ENCODE peak calls at places on chromosomes 16 and 17, in six cellular contexts. C is A549, J is K562, U is GM12878, A is HepG2, D is endothelial cell of umbilical vein. H is an unnamed sample.

GRCh38 chr17:61465550-61466237 is 13.5 kb downstream of the TBX4 start:
- DNase-seq in U (no peak), C (no peak), J (no peak), D (no peak), A (no peak), H (no peak)

GRCh38 chr16:31002810-31003209 is 7.6 kb downstream of the STX1B start:
- DNase-seq in J (no peak), C (no peak), U (no peak), D (no peak), A (no peak), H (no peak)

GRCh38 chr17:48843172-48843900 is 12.5 kb downstream of the CALCOCO2 start:
- DNase-seq in U (no peak), D (no peak), C (no peak), A (no peak), J (no peak), H (peak)

GRCh38 chr17:34616148-34616547 is 36.8 kb downstream of the TMEM132E start:
- DNase-seq in U (no peak), C (no peak), J (no peak), A (no peak), D (no peak), H (no peak)

GRCh38 chr16:58020628-58021521 is 4.7 kb upstream of the MMP15 start:
- DNase-seq in U (no peak), J (peak), A (peak), D (peak), C (peak), H (peak)

GRCh38 chr17:57211543-57211942 is 44.8 kb upstream of the MSI2 start:
- DNase-seq in C (peak), J (no peak), U (no peak), A (peak), D (peak), H (no peak)

GRCh38 chr16:12801511-12802042 is 2.1 kb downstream of the CPPED1 start:
- DNase-seq in A (peak), C (no peak), J (no peak), U (peak), D (peak), H (peak)

GRCh38 chr16:10103700-10104099 is 78.5 kb downstream of the GRIN2A start:
- DNase-seq in U (no peak), C (no peak), D (no peak), J (no peak), A (no peak), H (no peak)

GRCh38 chr16:85027349-85027967 is at the start of gene KIAA0513:
- DNase-seq in C (peak), J (peak), A (peak), D (peak), U (peak), H (peak)

GRCh38 chr16:89129378-89129777 is 35.7 kb downstream of the ACSF3 start:
- DNase-seq in J (no peak), U (no peak), D (no peak), C (no peak), A (no peak), H (no peak)

GRCh38 chr17:17751996-17752821 is 71.0 kb downstream of the RAI1 start:
- DNase-seq in C (peak), U (peak), D (peak), A (peak), J (peak), H (peak)

GRCh38 chr17:78613423-78613822 is 36.2 kb upstream of the DNAH17 start:
- DNase-seq in U (no peak), C (no peak), J (no peak), A (no peak), D (no peak), H (peak)

GRCh38 chr17:68600881-68601564 is at the start of gene FAM20A:
- DNase-seq in U (no peak), D (no peak), J (no peak), C (peak), A (no peak), H (no peak)

GRCh38 chr16:48383204-48383876 is 1.9 kb downstream of the SIAH1 start:
- DNase-seq in U (no peak), D (no peak), J (no peak), C (no peak), A (no peak), H (no peak)

GRCh38 chr17:61468263-61468907 is 16.2 kb downstream of the TBX4 start:
- DNase-seq in J (no peak), A (no peak), D (no peak), C (no peak), U (no peak), H (no peak)

GRCh38 chr17:34841467-34841866 is 119.8 kb downstream of the CCT6B start:
- DNase-seq in A (no peak), C (no peak), D (no peak), U (no peak), J (no peak), H (peak)

GRCh38 chr17:10628756-10629155 is 28.4 kb downstream of the MYH3 start:
- DNase-seq in A (no peak), D (no peak), C (no peak), U (no peak), J (peak), H (peak)

GRCh38 chr17:60165976-60166375 is 16.2 kb downstream of the CA4 start:
- DNase-seq in D (no peak), A (no peak), C (no peak), J (no peak), U (no peak), H (peak)

GRCh38 chr16:47506800-47507199 is 45.7 kb downstream of the PHKB start:
- DNase-seq in C (no peak), A (no peak), D (no peak), U (no peak), J (no peak), H (no peak)

GRCh38 chr16:67207857-67208524 is 9.1 kb downstream of the ELMO3 start:
- DNase-seq in D (no peak), U (no peak), C (peak), J (no peak), A (no peak), H (no peak)

GRCh38 chr16:85402910-85403692 is 210.0 kb upstream of the GSE1 start:
- DNase-seq in D (peak), C (no peak), U (no peak), A (no peak), J (peak), H (peak)

GRCh38 chr16:3960049-3960809 is 79.7 kb upstream of the CREBBP start:
- DNase-seq in U (no peak), C (peak), J (no peak), A (no peak), D (no peak), H (peak)

DNA sequence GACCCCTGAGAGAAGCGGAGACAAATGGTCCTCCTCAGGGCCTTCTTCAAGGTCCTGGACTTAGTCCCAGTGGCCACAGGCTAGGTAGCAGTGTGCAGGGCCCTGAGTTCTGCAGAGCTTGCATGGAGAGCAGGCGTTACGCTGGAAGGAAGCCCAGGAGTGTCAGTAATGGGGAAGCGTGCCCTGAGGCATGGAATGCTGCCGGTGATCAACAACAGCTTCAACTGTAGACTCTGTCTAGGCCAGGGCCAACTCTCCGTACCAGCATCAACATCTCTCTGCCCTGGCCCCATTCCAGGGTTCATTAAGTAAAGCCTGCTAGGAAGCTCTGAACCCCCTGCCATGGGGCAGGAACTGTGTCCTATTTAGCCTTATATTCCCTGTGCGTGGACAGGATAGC is 568 bp upstream of the TNK1 start:
- DNase-seq in D (no peak), U (no peak), C (no peak), J (no peak), A (no peak), H (no peak)
- TF ChIP-seq MAX in D (no peak), U (no peak), C (no peak), J (no peak), A (peak), H (no peak)

GRCh38 chr16:13953501-13953900 is 33.5 kb downstream of the ERCC4 start:
- DNase-seq in A (no peak), D (peak), J (no peak), U (no peak), C (no peak), H (no peak)
- TF ChIP-seq MYC in A (no peak), D (no peak), J (no peak), U (no peak), C (no peak), H (no peak)

GRCh38 chr17:72516772-72517399 is 396.1 kb downstream of the SOX9 start:
- DNase-seq in J (no peak), U (no peak), C (peak), A (peak), D (no peak), H (peak)

GRCh38 chr17:72514321-72514861 is 393.6 kb downstream of the SOX9 start:
- DNase-seq in D (no peak), J (no peak), A (no peak), U (no peak), C (no peak), H (no peak)

GRCh38 chr17:72517413-72518237 is 396.8 kb downstream of the SOX9 start:
- DNase-seq in D (no peak), J (no peak), C (no peak), A (no peak), U (no peak), H (no peak)

GRCh38 chr17:72514888-72515287 is 394.1 kb downstream of the SOX9 start:
- DNase-seq in A (no peak), D (no peak), J (no peak), C (no peak), U (no peak), H (no peak)

DNA sequence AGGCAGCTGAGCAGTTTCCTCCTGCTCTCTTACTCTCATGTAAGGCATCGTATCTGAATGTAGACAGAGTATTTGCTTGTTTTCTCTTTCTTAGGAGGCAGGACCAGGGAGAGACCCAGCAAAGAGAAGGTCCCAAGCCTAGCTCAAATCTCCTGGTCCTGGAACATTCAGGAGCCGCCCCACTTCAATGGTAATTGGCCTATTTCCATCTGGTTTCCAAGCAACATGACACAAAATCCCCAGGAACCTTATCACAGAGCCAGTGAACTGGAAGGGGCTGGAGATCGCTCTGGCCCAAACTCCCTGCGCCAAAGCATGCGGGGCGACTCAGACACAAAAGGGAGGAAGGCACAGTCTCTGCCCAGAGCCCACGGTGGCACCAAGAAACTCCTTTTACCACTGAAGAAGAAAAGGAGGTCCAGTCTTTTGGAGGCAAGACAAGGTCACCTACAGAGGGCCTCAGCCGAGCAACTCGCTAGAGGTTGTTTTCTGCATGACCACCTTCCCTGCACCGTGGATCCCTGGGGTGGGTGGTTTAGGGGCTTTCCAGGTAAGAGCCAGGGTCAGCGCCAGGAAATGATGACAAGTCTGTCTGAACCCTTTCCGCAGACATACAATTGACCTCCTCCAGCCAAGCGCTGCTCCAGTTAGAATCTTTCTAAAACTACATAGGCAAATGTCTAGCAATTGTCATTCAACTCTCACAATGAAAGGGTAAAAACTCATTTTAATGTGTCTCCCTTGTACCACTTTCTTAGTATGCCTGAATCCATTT is 394.7 kb downstream of the SOX9 start:
- DNase-seq in C (no peak), J (no peak), D (no peak), A (no peak), U (peak), H (no peak)
- TF ChIP-seq MAX in C (no peak), J (no peak), D (no peak), A (no peak), U (no peak), H (no peak)

DNA sequence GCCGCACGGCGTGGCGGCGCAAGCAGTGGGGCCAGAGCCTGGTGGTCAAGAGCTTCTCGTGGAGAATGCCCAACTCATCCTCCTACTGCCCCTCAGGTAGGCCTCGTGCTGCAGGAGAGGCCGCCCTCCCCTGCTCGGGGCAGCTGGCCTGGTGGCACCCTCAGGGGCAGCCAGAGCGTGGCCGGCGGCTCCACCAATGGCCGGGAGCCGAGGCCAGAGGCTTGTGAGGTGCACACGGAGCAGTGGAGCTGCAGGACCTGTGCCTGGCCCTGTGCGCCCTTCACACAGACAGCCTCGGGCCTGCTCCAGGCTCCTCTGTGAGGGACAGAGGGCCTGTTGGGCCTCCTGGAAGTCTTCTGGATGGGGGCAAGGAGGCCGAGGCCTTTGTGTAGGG is 85.5 kb downstream of the NPIPB11 start:
- DNase-seq in A (no peak), J (no peak), U (no peak), D (no peak), C (no peak), H (no peak)
- TF ChIP-seq MYC in A (peak), J (no peak), U (no peak), D (no peak), C (no peak), H (no peak)

H was measured in NB4.